ENCODE peak calls at places on chromosomes 13 and 19, in eight cellular contexts. B is stimulated activated CD8-positive, alpha-beta memory T cell treated with anti-CD3 and anti-CD28 coated beads, Interleukin-15, amount 100 ng/mL, for 1 hour; C is iris pigment epithelial cell; K is PC-3; R is T-cell; N is GM03348; E is mesothelial cell of epicardium; I is body of pancreas. Q is an unnamed sample.

GRCh38 chr19:29760752-29761502 is 45.9 kb upstream of the C19orf12 start:
- DNase-seq in B (no peak), C (no peak), K (no peak), I (no peak), N (no peak), R (no peak), E (no peak), Q (no peak)

GRCh38 chr19:16820056-16820455 is 9.1 kb upstream of the SIN3B start:
- DNase-seq in K (no peak), B (no peak), I (no peak), N (no peak), C (no peak), R (no peak), E (no peak), Q (no peak)

GRCh38 chr13:99087954-99088491 is 110.2 kb upstream of the DOCK9 start:
- DNase-seq in R (peak), K (peak), E (no peak), I (peak), B (no peak), C (no peak), N (no peak), Q (no peak)

GRCh38 chr13:99015606-99016520 is 38.0 kb upstream of the DOCK9 start:
- DNase-seq in I (no peak), E (no peak), C (peak), N (peak), B (no peak), R (no peak), K (no peak), Q (no peak)

GRCh38 chr19:54179921-54180452 is 7.0 kb upstream of the TMC4 start:
- DNase-seq in R (no peak), K (peak), I (peak), N (no peak), E (no peak), B (no peak), C (peak), Q (peak)

GRCh38 chr19:39508629-39509028 is 6.3 kb upstream of the SELENOV start:
- DNase-seq in B (no peak), K (no peak), R (no peak), I (no peak), E (no peak), N (no peak), C (no peak), Q (no peak)

GRCh38 chr13:25252229-25252628 is 35.1 kb downstream of the MTMR6 start:
- DNase-seq in I (no peak), C (no peak), B (no peak), N (no peak), E (no peak), R (no peak), K (no peak), Q (no peak)

GRCh38 chr13:24274452-24274971 is 34.9 kb upstream of the C1QTNF9 start:
- DNase-seq in R (peak), E (no peak), N (no peak), C (no peak), K (no peak), B (peak), I (no peak), Q (peak)

GRCh38 chr19:46732172-46732938 is 13.5 kb upstream of the FKRP start:
- DNase-seq in K (no peak), N (no peak), B (no peak), I (no peak), R (no peak), E (no peak), C (peak), Q (no peak)

GRCh38 chr19:29831041-29831548 is 19.3 kb downstream of the CCNE1 start:
- DNase-seq in C (peak), B (no peak), K (peak), R (peak), N (no peak), E (no peak), I (no peak), Q (no peak)

GRCh38 chr13:24630851-24631341 is 49.3 kb upstream of the ATP12A start:
- DNase-seq in K (peak), R (no peak), N (no peak), C (peak), E (no peak), B (no peak), I (no peak), Q (no peak)

GRCh38 chr19:28715157-28715556 is 497.8 kb downstream of the UQCRFS1 start:
- DNase-seq in N (no peak), K (peak), R (no peak), I (no peak), E (no peak), B (no peak), C (no peak), Q (no peak)

GRCh38 chr13:30673669-30674521 is 56.2 kb downstream of the USPL1 start:
- DNase-seq in C (peak), I (peak), K (peak), N (peak), B (peak), E (peak), R (peak), Q (peak)

GRCh38 chr13:43357435-43358065 is 334.2 kb downstream of the DNAJC15 start:
- DNase-seq in E (no peak), N (no peak), K (no peak), I (no peak), C (no peak), R (no peak), B (no peak), Q (no peak)

GRCh38 chr13:52599853-52600603 is 42.2 kb upstream of the HNRNPA1L2 start:
- DNase-seq in B (no peak), K (no peak), N (peak), C (peak), R (no peak), E (peak), I (peak), Q (peak)

GRCh38 chr13:78816592-78816991 is 157.6 kb upstream of the OBI1 start:
- DNase-seq in I (no peak), C (no peak), R (no peak), N (no peak), E (no peak), K (no peak), B (no peak), Q (no peak)

GRCh38 chr19:3611841-3612240 is 5.2 kb upstream of the TBXA2R start:
- DNase-seq in B (no peak), N (no peak), C (no peak), R (no peak), K (no peak), I (no peak), E (no peak), Q (no peak)

GRCh38 chr19:843180-843835 is 2.5 kb downstream of the PRTN3 start:
- DNase-seq in N (peak), I (peak), R (no peak), C (no peak), K (peak), B (no peak), E (no peak), Q (no peak)

GRCh38 chr13:58619396-58620113 is 988.0 kb downstream of the PCDH17 start:
- DNase-seq in C (no peak), R (no peak), E (no peak), B (no peak), K (no peak), I (no peak), N (no peak), Q (no peak)

GRCh38 chr19:58374200-58374599 is 6.6 kb downstream of the ZNF837 start:
- DNase-seq in R (no peak), B (no peak), E (no peak), C (peak), N (no peak), K (no peak), I (no peak), Q (no peak)

GRCh38 chr13:91359566-91359965 is 12.1 kb downstream of the MIR17HG start:
- DNase-seq in K (no peak), E (no peak), I (no peak), B (no peak), R (no peak), N (no peak), C (no peak), Q (no peak)

GRCh38 chr13:80217614-80218456 is 123.1 kb downstream of the SPRY2 start:
- DNase-seq in I (no peak), K (peak), B (no peak), C (peak), E (no peak), R (no peak), N (no peak), Q (peak)

GRCh38 chr13:95153647-95154405 is 147.4 kb downstream of the ABCC4 start:
- DNase-seq in N (no peak), K (peak), R (no peak), I (no peak), C (peak), E (no peak), B (no peak), Q (no peak)

GRCh38 chr13:34361528-34361927 is 543.6 kb downstream of the RFC3 start:
- DNase-seq in E (no peak), B (no peak), R (no peak), I (no peak), N (peak), C (no peak), K (peak), Q (no peak)

GRCh38 chr13:74406439-74406838 is 272.2 kb upstream of the KLF12 start:
- DNase-seq in N (peak), C (no peak), K (no peak), E (no peak), R (no peak), B (no peak), I (no peak), Q (peak)

GRCh38 chr13:43848250-43848649 is 31.3 kb downstream of the CCDC122 start:
- DNase-seq in K (peak), E (no peak), B (no peak), I (no peak), R (no peak), C (peak), N (peak), Q (peak)

GRCh38 chr19:36488118-36488815 is 1.1 kb downstream of the ZNF566 start:
- DNase-seq in I (no peak), R (no peak), K (no peak), E (no peak), N (no peak), B (no peak), C (peak), Q (no peak)

GRCh38 chr19:39499082-39499642 is 415 bp downstream of the DLL3 start:
- DNase-seq in N (no peak), E (no peak), C (peak), I (no peak), R (no peak), K (no peak), B (no peak), Q (peak)

GRCh38 chr13:59447846-59448620 is 715.7 kb downstream of the DIAPH3 start:
- DNase-seq in N (peak), K (no peak), E (no peak), R (no peak), I (no peak), C (peak), B (no peak), Q (peak)

GRCh38 chr19:29671393-29672076 is 6.3 kb downstream of the PLEKHF1 start:
- DNase-seq in B (peak), C (peak), N (peak), R (peak), K (peak), I (peak), E (no peak), Q (no peak)

GRCh38 chr19:19385900-19386339 is 19.6 kb upstream of the GATAD2A start:
- DNase-seq in R (peak), I (no peak), C (no peak), B (peak), K (no peak), N (no peak), E (peak), Q (no peak)

GRCh38 chr19:7415163-7415856 is 66.6 kb downstream of the ARHGEF18 start:
- DNase-seq in C (peak), R (no peak), I (peak), E (no peak), N (no peak), K (no peak), B (no peak), Q (peak)

GRCh38 chr19:40982594-40983101 is 8.4 kb upstream of the CYP2B6 start:
- DNase-seq in I (no peak), K (peak), E (no peak), N (peak), B (no peak), R (no peak), C (peak), Q (peak)

Q was measured in LHCN-M2.